ENCODE peak calls at places on chromosomes 5 and 9, in eight cellular contexts. A is cardiac septum; V is HEK293T; S is NCI-H1105 treated with DMSO at 0.1 percent for 48 hours; Z is stimulated activated CD4-positive, alpha-beta T cell treated with anti-CD3 and anti-CD28 coated beads, Interleukin-4, amount 100 ng/mL, for 24 hours; F is small intestine; M is activated CD4-positive, alpha-beta memory T cell treated with anti-CD3 and anti-CD28 coated beads for 36 hours; U is T-cell. K is an unnamed sample.
A peak's percentile ranks its signal among the peaks of the same experiment; 100 is the strongest.

GRCh38 chr5:84383816-84384603 is 670 bp downstream of the EDIL3 start:
- DNase-seq in U (no peak), S (peak; percentile 35), F (no peak), Z (no peak), A (peak; percentile 74), V (peak; percentile 30), M (no peak), K (no peak)

GRCh38 chr9:136247947-136248637 is 2.5 kb upstream of the QSOX2 start:
- DNase-seq in F (no peak), A (no peak), U (no peak), S (no peak), V (no peak), Z (no peak), M (no peak), K (no peak)

GRCh38 chr5:149962040-149962439 is 1.5 kb downstream of the SLC26A2 start:
- DNase-seq in U (no peak), F (peak; percentile 41), S (peak; percentile 15), A (no peak), M (no peak), V (peak; percentile 49), Z (no peak), K (peak; percentile 62)

GRCh38 chr9:15697459-15697858 is 144.6 kb downstream of the CCDC171 start:
- DNase-seq in M (no peak), V (no peak), S (no peak), U (no peak), Z (no peak), F (no peak), A (no peak), K (no peak)

GRCh38 chr9:93899609-93900435 is 55.3 kb downstream of the BARX1 start:
- DNase-seq in A (peak; percentile 67), V (no peak), Z (no peak), F (no peak), U (no peak), S (no peak), M (no peak), K (no peak)

GRCh38 chr5:54696931-54697330 is 179.4 kb downstream of the SNX18 start:
- DNase-seq in Z (no peak), F (no peak), A (no peak), V (no peak), U (no peak), M (no peak), S (no peak), K (no peak)

GRCh38 chr5:52893105-52893504 is 96.0 kb upstream of the ITGA2 start:
- DNase-seq in U (no peak), Z (no peak), M (no peak), F (no peak), S (no peak), A (no peak), V (no peak), K (no peak)

GRCh38 chr5:26419987-26420386 is 618.4 kb downstream of the CDH9 start:
- DNase-seq in M (no peak), Z (no peak), S (no peak), U (no peak), A (no peak), F (no peak), V (no peak), K (no peak)

GRCh38 chr9:134247918-134248631 is 78.2 kb upstream of the RXRA start:
- DNase-seq in U (no peak), Z (no peak), F (no peak), S (no peak), A (no peak), M (no peak), V (no peak), K (no peak)

GRCh38 chr9:3240651-3241268 is 285.0 kb downstream of the RFX3 start:
- DNase-seq in S (peak; percentile 76), Z (peak; percentile 75), U (peak; percentile 15), A (no peak), M (peak; percentile 78), V (peak; percentile 40), F (peak; percentile 65), K (peak; percentile 90)

GRCh38 chr9:36560813-36561212 is 11.9 kb upstream of the MELK start:
- DNase-seq in A (no peak), Z (no peak), M (no peak), F (no peak), V (no peak), U (no peak), S (no peak), K (no peak)

K was measured in Karpas-422.